ENCODE peak calls at places on chromosomes 11 and 22, in seven cellular contexts. S is SJCRH30; R is CD8-positive, alpha-beta memory T cell; Z is neuronal stem cell; I is uterus; H is IMR-90; P is upper lobe of right lung. D is an unnamed sample.

GRCh38 chr11:75583710-75584658 is 21.9 kb downstream of the SERPINH1 start:
- DNase-seq in R (no peak), P (peak; percentile 85), H (peak; percentile 61), S (peak; percentile 32), I (peak; percentile 87), Z (peak; percentile 69), D (peak; percentile 83)

GRCh38 chr11:126090452-126090851 is 27.8 kb upstream of the CDON start:
- DNase-seq in P (no peak), R (no peak), H (no peak), S (no peak), I (no peak), Z (no peak), D (no peak)

GRCh38 chr22:47207846-47208554 is 445.6 kb downstream of the TBC1D22A start:
- DNase-seq in P (no peak), R (no peak), I (no peak), Z (no peak), S (no peak), H (no peak), D (no peak)

GRCh38 chr11:70524096-70524922 is 126.0 kb downstream of the CTTN start:
- DNase-seq in S (no peak), Z (no peak), H (peak; percentile 18), I (no peak), R (no peak), P (peak; percentile 43), D (peak; percentile 3)

GRCh38 chr11:119567667-119568582 is 145.0 kb upstream of the THY1 start:
- DNase-seq in R (no peak), Z (no peak), H (peak; percentile 85), P (no peak), S (peak; percentile 73), I (peak; percentile 38), D (no peak)

GRCh38 chr11:134450186-134450585 is 38.1 kb upstream of the B3GAT1 start:
- DNase-seq in R (no peak), P (peak; percentile 13), H (no peak), S (no peak), Z (no peak), I (no peak), D (no peak)

GRCh38 chr11:26947379-26947844 is 46.5 kb upstream of the FIBIN start:
- DNase-seq in H (peak; percentile 100), S (no peak), P (no peak), I (peak; percentile 77), Z (no peak), R (no peak), D (no peak)

GRCh38 chr11:134100171-134100570 is 31.3 kb downstream of the JAM3 start:
- DNase-seq in S (no peak), P (no peak), I (no peak), Z (no peak), R (no peak), H (no peak), D (no peak)

GRCh38 chr22:29621761-29622526 is 18.5 kb downstream of the NF2 start:
- DNase-seq in I (no peak), H (peak; percentile 97), Z (no peak), R (no peak), S (peak; percentile 21), P (no peak), D (no peak)

DNA sequence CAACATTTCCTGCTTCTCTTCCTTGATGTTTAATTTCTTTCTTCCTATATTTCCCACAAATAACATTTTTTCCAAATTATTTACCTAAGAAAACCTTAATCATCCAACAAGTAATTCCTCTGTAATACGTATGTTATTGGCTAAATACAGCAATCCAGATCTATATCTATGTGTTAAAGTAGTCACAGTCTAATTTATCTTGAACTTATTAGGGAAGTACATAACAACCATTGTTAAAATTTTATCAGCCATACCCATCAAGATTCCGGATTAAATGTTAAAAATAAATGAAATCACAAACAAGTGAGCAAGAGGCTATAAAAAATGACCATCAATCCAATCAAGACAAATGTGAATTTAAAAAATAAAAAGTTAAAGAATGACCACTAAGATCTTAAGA is 36.5 kb downstream of the RRAS2 start:
- DNase-seq in R (no peak), I (no peak), H (no peak), S (no peak), P (no peak), Z (no peak), D (no peak)
- H3K36me3 ChIP-seq in R (no peaks in the 10 kb centered on the region), I (no peaks in the 10 kb centered on the region), H (no peaks in the 10 kb centered on the region), S (no peaks in the 10 kb centered on the region), P (no peaks in the 10 kb centered on the region), Z (no peaks in the 10 kb centered on the region), D (no peaks in the 10 kb centered on the region)

GRCh38 chr22:33757443-33758124 is 162.7 kb downstream of the LARGE1 start:
- DNase-seq in R (no peak), H (no peak), S (peak; percentile 92), Z (no peak), P (no peak), I (peak; percentile 24), D (peak; percentile 58)
- H3K27ac ChIP-seq in R (no peak overlapping the region), H (no peak overlapping the region), S (peak overlapping the region; percentile 84), Z (peak overlapping the region; percentile 3), P (no peak overlapping the region), I (no peak overlapping the region), D (peak overlapping the region; percentile 67)

DNA sequence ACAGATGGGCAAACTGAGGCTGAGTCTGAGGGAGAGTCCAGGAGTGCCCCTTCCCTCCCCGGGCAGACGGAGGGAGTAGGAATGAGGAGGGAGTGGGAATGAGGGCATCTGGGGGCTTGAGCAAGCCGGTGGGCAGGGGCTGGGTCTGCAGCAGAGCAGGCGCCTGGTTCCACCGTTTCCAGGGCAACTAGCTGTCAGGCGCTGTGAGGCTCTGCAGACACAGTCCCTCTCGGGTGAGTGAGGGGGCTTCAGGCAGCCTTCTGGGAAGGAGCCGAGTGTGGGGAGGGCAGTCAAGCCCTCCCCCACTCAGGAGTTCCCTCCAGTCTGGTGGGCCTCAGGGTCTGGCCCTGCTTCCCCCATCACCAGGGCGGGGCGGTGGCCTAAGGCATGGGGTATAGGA is 19.0 kb downstream of the TMEM258 start:
- DNase-seq in P (no peak), I (no peak), H (no peak), Z (no peak), R (no peak), S (no peak), D (no peak)
- H3K36me3 ChIP-seq in P (no peaks in the 10 kb centered on the region), I (no peaks in the 10 kb centered on the region), H (no peaks in the 10 kb centered on the region), Z (peaks cover 5% of the 10 kb centered on the region), R (no peaks in the 10 kb centered on the region), S (no peaks in the 10 kb centered on the region), D (no peaks in the 10 kb centered on the region)

GRCh38 chr11:47215366-47215925 is 672 bp downstream of the DDB2 start:
- DNase-seq in R (no peak), H (no peak), P (no peak), I (no peak), Z (no peak), S (peak; percentile 49), D (no peak)

GRCh38 chr11:47212938-47213337 is 1.8 kb upstream of the DDB2 start:
- DNase-seq in Z (no peak), R (no peak), S (no peak), P (no peak), H (no peak), I (no peak), D (no peak)

GRCh38 chr11:47216141-47216798 is 1.5 kb downstream of the DDB2 start:
- DNase-seq in Z (no peak), I (peak; percentile 43), H (peak; percentile 87), P (no peak), R (peak; percentile 62), S (peak; percentile 61), D (peak; percentile 51)

GRCh38 chr11:47208628-47209027 is 6.1 kb upstream of the DDB2 start:
- DNase-seq in I (no peak), P (no peak), Z (no peak), H (no peak), R (no peak), S (no peak), D (no peak)

DNA sequence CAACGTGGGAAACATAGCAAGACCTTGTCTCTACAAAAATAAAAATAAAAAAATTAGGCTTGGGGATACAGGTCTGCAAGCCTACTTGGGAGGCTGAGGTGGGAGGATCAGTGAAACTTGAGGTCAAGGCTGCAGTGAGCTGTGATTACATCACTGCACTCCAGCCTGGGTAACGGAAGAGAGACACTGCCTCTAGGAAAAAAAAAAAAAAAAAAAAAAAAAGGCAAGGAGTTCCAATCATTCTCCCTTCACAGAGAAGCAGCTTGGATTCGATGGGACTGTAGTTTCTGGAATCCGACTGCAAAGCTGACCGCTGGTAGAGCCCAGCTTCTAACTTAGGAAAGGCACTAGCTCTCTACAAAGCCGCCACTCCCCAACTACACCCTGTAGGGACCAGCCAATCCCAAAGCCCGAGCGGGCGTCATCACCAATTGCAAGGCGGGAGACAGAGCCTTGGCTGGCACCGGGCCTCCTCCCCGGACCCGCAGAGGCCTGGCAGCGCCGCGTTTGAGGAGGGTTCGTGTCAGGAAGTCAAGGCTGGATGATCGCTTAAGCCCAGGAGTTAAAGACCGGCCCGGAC is 699 bp upstream of the DDB2 start:
- DNase-seq in H (peak; percentile 61), P (peak; percentile 97), I (peak; percentile 93), Z (peak; percentile 68), R (peak; percentile 87), S (peak; percentile 63), D (no peak)
- H3K27ac ChIP-seq in H (peak overlapping the region; percentile 61), P (peak overlapping the region; percentile 95), I (peak overlapping the region; percentile 94), Z (peak overlapping the region; percentile 64), R (peak overlapping the region; percentile 90), S (peak overlapping the region; percentile 81), D (no peak overlapping the region)

D was measured in WERI-Rb-1.